ENCODE peak calls at places on chromosomes 4 and X, in four cellular contexts. T is dorsolateral prefrontal cortex, W is T1000, I is EL. S is an unnamed sample.

GRCh38 chr4:165945991-165946390 is 73.0 kb downstream of the TLL1 start:
- DNase-seq in I (no peak), T (no peak), W (no peak), S (no peak)

GRCh38 chr4:90718926-90719325 is 591.7 kb downstream of the CCSER1 start:
- DNase-seq in W (no peak), I (no peak), T (no peak), S (no peak)

GRCh38 chr4:114599231-114600065 is 841 bp downstream of the UGT8 start:
- DNase-seq in W (no peak), T (peak), I (no peak), S (peak)

GRCh38 chr4:128590034-128590740 is 219.3 kb upstream of the JADE1 start:
- DNase-seq in T (no peak), I (no peak), W (no peak), S (no peak)

GRCh38 chrX:141221611-141222010 is 20.7 kb downstream of the SPANXC start:
- DNase-seq in W (no peak), I (no peak), T (no peak), S (no peak)

GRCh38 chr4:124191329-124191728 is 521.2 kb downstream of the ANKRD50 start:
- DNase-seq in I (no peak), W (no peak), T (no peak), S (no peak)

GRCh38 chr4:48635310-48635709 is 144.8 kb downstream of the FRYL start:
- DNase-seq in T (no peak), I (peak), W (no peak), S (peak)

GRCh38 chrX:85326234-85327059 is 53.0 kb downstream of the POF1B start:
- DNase-seq in W (no peak), I (no peak), T (no peak), S (no peak)

GRCh38 chr4:113858924-113859323 is 97.4 kb upstream of the CAMK2D start:
- DNase-seq in I (no peak), T (no peak), W (no peak), S (no peak)

GRCh38 chr4:100981447-100982204 is 365.7 kb downstream of the PPP3CA start:
- DNase-seq in I (no peak), T (no peak), W (no peak), S (no peak)